ENCODE peak calls at places on chromosomes 1 and 21, in four cellular contexts. X is Panc1, T is pancreas, Y is heart right ventricle. E is an unnamed sample. For H3K9me3, the result is how much of the 10 kb centered on the place peaks cover.

GRCh38 chr1:156910309-156910782 is 10.1 kb upstream of the LRRC71 start:
- DNase-seq in X (no peak), T (peak), Y (no peak), E (no peak)

GRCh38 chr1:63362578-63362977 is 4.8 kb upstream of the ALG6 start:
- DNase-seq in X (no peak), T (no peak), Y (no peak), E (no peak)

GRCh38 chr1:155242805-155243358 is 12.4 kb downstream of the ENTREP3 start:
- DNase-seq in X (no peak), T (no peak), Y (no peak), E (no peak)

GRCh38 chr1:67367370-67368345 is 60.0 kb downstream of the IL12RB2 start:
- DNase-seq in X (no peak), T (peak), Y (peak), E (no peak)

GRCh38 chr1:10033359-10033845 is 644 bp downstream of the UBE4B start:
- DNase-seq in X (no peak), T (peak), Y (peak), E (no peak)

GRCh38 chr1:41515131-41515678 is 30.7 kb upstream of the EDN2 start:
- DNase-seq in X (no peak), T (peak), Y (no peak), E (no peak)

GRCh38 chr1:47778280-47778679 is 218.9 kb downstream of the TRABD2B start:
- DNase-seq in X (no peak), T (no peak), Y (no peak), E (no peak)

GRCh38 chr1:156642265-156643185 is 608 bp downstream of the BCAN start:
- DNase-seq in X (no peak), T (no peak), Y (no peak), E (no peak)

GRCh38 chr1:77489910-77490309 is 192.5 kb downstream of the ZZZ3 start:
- DNase-seq in X (no peak), T (no peak), Y (no peak), E (no peak)

GRCh38 chr21:42640486-42640885 is 12.9 kb upstream of the PDE9A start:
- DNase-seq in X (no peak), T (peak), Y (no peak), E (no peak)

GRCh38 chr1:172697463-172698100 is 38.7 kb downstream of the FASLG start:
- DNase-seq in X (no peak), T (no peak), Y (no peak), E (no peak)

GRCh38 chr1:242890211-242890741 is 364.8 kb downstream of the CEP170 start:
- DNase-seq in X (no peak), T (no peak), Y (peak), E (no peak)

GRCh38 chr1:29752141-29752540 is 515.8 kb downstream of the PTPRU start:
- DNase-seq in X (no peak), T (no peak), Y (no peak), E (no peak)

GRCh38 chr1:155131846-155132245 is 3.8 kb upstream of the SLC50A1 start:
- DNase-seq in X (no peak), T (no peak), Y (no peak), E (no peak)

GRCh38 chr1:9840176-9840575 is 16.4 kb upstream of the CLSTN1 start:
- DNase-seq in X (no peak), T (no peak), Y (no peak), E (no peak)

GRCh38 chr1:8809342-8809736 is 8.1 kb downstream of the RERE start:
- DNase-seq in X (no peak), T (no peak), Y (no peak), E (no peak)

GRCh38 chr1:76958808-76959207 is 91.5 kb downstream of the ST6GALNAC5 start:
- DNase-seq in X (no peak), T (no peak), Y (no peak), E (no peak)

GRCh38 chr1:10698726-10699469 is 97.5 kb downstream of the CASZ1 start:
- DNase-seq in X (no peak), T (no peak), Y (no peak), E (no peak)

GRCh38 chr1:209808059-209808494 is 2.1 kb upstream of the IRF6 start:
- DNase-seq in X (no peak), T (no peak), Y (peak), E (peak)

GRCh38 chr1:32768110-32768857 is 48.9 kb downstream of the YARS1 start:
- DNase-seq in X (no peak), T (no peak), Y (no peak), E (no peak)

GRCh38 chr1:44681905-44682900 is 7.7 kb downstream of the ARMH1 start:
- DNase-seq in X (no peak), T (no peak), Y (no peak), E (no peak)

DNA sequence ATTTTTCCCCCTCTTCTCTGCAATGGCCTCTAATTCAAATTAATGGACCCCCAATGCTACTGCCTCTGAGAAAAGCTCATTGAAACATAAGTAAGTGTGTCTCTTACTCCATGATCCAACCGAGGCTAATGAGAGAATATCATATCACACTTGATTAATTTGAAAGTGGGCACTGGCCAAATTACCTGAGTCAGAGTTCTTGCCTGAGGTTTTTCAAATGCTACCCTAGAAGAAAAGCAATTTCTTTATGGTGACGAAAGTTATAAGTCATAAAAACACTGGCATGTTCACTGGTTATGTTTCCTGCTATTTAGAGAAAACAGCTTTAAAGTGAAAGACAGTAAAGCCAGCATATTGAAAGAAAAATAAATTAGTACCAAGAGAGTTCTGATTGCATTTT is 368.8 kb upstream of the TMPRSS15 start:
- DNase-seq in X (no peak), T (no peak), Y (no peak), E (no peak)
- TF ChIP-seq CTCF in X (no peak), T (no peak), Y (no peak), E (no peak)

GRCh38 chr1:208218237-208219097 is 25.7 kb downstream of the PLXNA2 start:
- DNase-seq in X (no peak), T (no peak), Y (no peak), E (no peak)

GRCh38 chr1:208219098-208219658 is 25.0 kb downstream of the PLXNA2 start:
- DNase-seq in X (no peak), T (no peak), Y (no peak), E (no peak)

GRCh38 chr1:208217774-208218173 is 26.4 kb downstream of the PLXNA2 start:
- DNase-seq in X (no peak), T (no peak), Y (no peak), E (no peak)

GRCh38 chr1:208221291-208221622 is 22.9 kb downstream of the PLXNA2 start:
- DNase-seq in X (no peak), T (no peak), Y (no peak), E (no peak)

DNA sequence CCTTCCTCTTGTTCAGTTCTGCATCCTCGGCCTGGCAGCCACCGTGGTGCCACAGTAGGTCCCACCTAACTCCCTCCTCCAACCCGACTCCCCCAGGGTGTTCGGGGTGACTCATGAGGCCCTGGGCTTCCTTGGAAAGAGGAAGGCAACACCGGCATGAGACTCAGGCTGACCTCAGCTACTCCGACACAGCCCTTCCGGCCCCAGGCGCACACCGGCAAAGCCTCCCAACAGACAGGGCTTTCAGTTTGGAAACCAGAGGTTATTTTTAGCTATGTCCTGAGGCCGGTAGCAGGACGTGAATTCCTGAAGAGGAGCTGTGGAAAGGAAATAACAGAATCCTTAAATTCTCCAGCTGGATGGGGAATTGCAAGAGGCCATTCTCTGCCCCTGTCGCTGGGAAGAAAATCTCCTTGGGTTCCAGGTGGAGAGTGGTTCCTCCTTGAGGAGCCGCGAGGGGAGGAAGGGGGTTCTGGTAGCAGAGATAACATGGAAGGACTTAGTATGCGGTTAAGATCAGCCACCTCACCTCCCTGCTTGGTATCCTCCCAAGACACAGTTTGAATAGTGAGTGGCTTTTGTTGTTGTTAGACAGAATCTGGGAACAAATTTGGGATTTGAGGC is 24.4 kb downstream of the PLXNA2 start:
- DNase-seq in X (no peak), T (no peak), Y (peak), E (no peak)
- H3K4me3 ChIP-seq in X (no peak), T (no peak), Y (no peak), E (no peak)

DNA sequence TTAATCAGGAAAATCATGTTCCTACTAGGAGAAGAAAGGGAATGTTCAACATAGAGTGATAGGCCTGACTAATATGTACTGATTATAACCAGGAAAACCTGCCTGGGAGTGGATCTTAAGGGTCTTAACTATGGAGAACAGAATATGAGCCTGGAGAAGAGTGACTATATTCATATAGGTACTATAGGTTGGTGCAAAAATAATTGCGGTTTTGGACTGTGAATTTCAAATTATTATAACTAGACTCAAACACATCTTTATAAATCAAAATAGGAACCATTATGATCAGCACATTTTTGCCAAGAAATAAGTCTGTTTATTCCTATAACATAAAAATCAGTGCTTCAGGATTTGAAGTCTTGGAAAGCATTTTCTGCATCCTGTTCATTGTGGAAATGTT is 189.8 kb upstream of the ADAMTS5 start:
- DNase-seq in X (no peak), T (no peak), Y (no peak), E (no peak)
- H3K9me3 ChIP-seq in X (under half), T (under half), Y (under half), E (under half)

DNA sequence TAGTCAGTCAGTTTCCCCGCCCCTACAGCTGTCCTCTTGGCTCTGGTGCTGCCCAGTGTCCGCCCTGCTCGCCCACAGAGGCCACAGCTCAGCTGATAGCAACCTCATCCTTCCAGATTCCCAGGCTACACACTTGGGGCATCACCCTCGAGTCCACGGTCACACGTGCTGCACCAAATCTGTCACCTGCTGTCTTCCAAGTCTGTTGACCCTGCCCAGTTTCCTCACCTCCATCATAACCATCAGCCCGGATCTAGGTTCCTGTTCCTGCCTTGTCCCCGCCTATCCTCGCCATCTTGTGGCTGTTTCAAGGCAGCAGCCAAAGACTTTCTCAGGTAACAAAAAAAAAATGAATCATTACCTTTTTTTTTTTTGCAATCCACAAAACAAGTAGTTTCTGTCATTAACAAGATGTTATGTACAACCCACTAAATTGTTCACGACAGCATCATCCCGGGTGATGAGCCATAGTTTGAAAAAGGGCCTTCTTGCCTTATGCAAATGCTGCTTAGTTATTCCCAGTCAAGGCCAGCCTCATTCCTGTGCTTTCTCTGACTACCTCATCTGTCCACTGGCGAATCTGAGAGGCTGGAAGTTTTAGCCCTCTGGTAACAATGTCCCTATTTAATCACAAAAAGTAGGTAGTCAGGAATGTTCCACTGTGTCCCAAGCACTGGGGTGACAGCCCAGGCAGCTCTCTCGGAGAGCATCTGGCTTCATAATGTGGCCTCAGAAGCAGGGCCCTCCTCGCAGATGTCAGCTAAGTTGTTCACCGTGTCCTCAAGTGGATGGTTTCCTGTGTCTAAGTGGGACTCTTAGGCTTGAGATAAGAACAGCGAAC is 4.9 kb upstream of the MIIP start:
- DNase-seq in X (no peak), T (no peak), Y (no peak), E (no peak)
- TF ChIP-seq CTCF in X (no peak), T (no peak), Y (no peak), E (peak)

GRCh38 chr1:20788489-20788795 is 1.3 kb upstream of the HP1BP3 start:
- DNase-seq in X (no peak), T (no peak), Y (no peak), E (no peak)
- H3K4me3 ChIP-seq in X (no peak), T (no peak), Y (no peak), E (no peak)

DNA sequence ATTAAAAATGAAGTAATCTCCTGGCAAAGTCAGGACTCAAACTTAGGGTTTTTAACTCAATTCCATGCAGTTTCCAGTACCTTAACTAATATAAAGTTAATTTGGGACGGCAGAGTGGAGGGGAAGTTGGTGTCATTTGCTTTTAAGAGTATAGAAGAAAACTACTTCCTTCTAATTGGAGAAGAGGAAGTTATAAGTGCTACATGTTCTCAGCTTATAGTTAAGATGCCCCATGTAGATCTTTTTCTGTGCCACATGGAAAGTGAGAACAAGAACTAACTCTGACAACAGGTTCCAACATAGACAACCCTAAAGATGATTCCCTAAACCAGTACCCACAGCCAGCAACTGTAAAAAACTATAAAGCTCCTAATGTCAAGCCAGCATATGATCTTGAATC is 11.5 kb downstream of the RRAGC start:
- DNase-seq in X (no peak), T (no peak), Y (no peak), E (no peak)
- H3K9me3 ChIP-seq in X (under half), T (under half), Y (under half), E (under half)

GRCh38 chr1:222769181-222769580 is 32.2 kb downstream of the FAM177B start:
- DNase-seq in X (no peak), T (no peak), Y (no peak), E (no peak)
- TF ChIP-seq CTCF in X (peak), T (no peak), Y (no peak), E (no peak)

DNA sequence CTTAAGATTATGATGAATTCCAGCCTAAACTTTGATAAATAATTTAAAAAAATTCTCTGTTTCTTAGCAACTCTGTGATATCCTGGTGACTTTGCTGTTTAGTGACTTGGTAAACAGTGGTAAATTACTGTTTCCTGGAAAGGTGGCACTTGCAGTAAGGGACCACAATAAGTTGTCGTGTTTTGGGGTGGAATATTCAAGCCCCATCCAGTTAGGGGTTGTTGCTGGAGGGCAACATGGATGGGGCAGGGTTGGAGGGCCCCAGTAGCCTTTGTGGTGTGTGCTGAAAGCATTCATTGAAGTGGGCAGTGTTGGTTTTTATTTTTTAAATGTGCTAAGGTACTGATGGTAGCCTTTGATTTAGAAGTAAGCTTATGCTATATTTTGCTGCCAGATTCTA is 30.3 kb downstream of the PRDM2 start:
- DNase-seq in X (no peak), T (no peak), Y (no peak), E (no peak)
- H3K4me3 ChIP-seq in X (no peak), T (no peak), Y (no peak), E (no peak)

GRCh38 chr1:2816786-2817185 is 15.3 kb upstream of the TTC34 start:
- DNase-seq in X (no peak), T (no peak), Y (no peak), E (no peak)
- H3K9me3 ChIP-seq in X (under half), T (under half), Y (under half), E (half or more)

GRCh38 chr1:206925116-206925736 is 3.5 kb upstream of the FCMR start:
- DNase-seq in X (no peak), T (no peak), Y (no peak), E (no peak)
- TF ChIP-seq CTCF in X (no peak), T (no peak), Y (no peak), E (no peak)

E was measured in AG04450.